ENCODE peak calls at places on chromosomes 5 and 9, in nine cellular contexts. Q is tibial artery, C is kidney epithelial cell, W is WERI-Rb-1, L is tibial nerve, Y is body of pancreas, B is lower leg skin, V is GM12865, A is neural progenitor cell. N is an unnamed sample.

GRCh38 chr5:158051036-158051435 is 192.1 kb upstream of the CLINT1 start:
- DNase-seq in Q (no peak), C (no peak), W (no peak), L (no peak), Y (no peak), B (no peak), V (no peak), A (no peak), N (no peak)

GRCh38 chr5:123283031-123283430 is 140.2 kb downstream of the CEP120 start:
- DNase-seq in Q (no peak), C (no peak), W (no peak), L (no peak), Y (no peak), B (peak), V (no peak), A (peak), N (no peak)

GRCh38 chr5:150595466-150596031 is 44.9 kb upstream of the SYNPO start:
- DNase-seq in Q (peak), C (no peak), W (no peak), L (no peak), Y (no peak), B (no peak), V (no peak), A (no peak), N (peak)

GRCh38 chr9:93955356-93956182 is 414 bp upstream of the BARX1 start:
- DNase-seq in Q (no peak), C (no peak), W (peak), L (no peak), Y (no peak), B (no peak), V (no peak), A (peak), N (no peak)

GRCh38 chr9:90307177-90307833 is 335.3 kb downstream of the DIRAS2 start:
- DNase-seq in Q (no peak), C (no peak), W (no peak), L (no peak), Y (no peak), B (no peak), V (no peak), A (peak), N (peak)

GRCh38 chr9:33752130-33752637 is 43.2 kb upstream of the PRSS3 start:
- DNase-seq in Q (no peak), C (no peak), W (no peak), L (no peak), Y (no peak), B (no peak), V (no peak), A (no peak), N (no peak)

GRCh38 chr5:33166522-33166921 is 274.2 kb upstream of the TARS1 start:
- DNase-seq in Q (no peak), C (no peak), W (no peak), L (no peak), Y (no peak), B (no peak), V (peak), A (no peak), N (no peak)

GRCh38 chr9:108854641-108855528 is 901 bp downstream of the ACTL7B start:
- DNase-seq in Q (no peak), C (no peak), W (no peak), L (no peak), Y (no peak), B (no peak), V (no peak), A (no peak), N (no peak)

GRCh38 chr9:134710271-134710540 is 68.6 kb downstream of the COL5A1 start:
- DNase-seq in Q (no peak), C (no peak), W (no peak), L (no peak), Y (no peak), B (no peak), V (no peak), A (no peak), N (no peak)

GRCh38 chr9:72402744-72403143 is 37.7 kb upstream of the ZFAND5 start:
- DNase-seq in Q (no peak), C (no peak), W (no peak), L (no peak), Y (no peak), B (no peak), V (no peak), A (no peak), N (no peak)

GRCh38 chr5:1325870-1326546 is 18.9 kb downstream of the CLPTM1L start:
- DNase-seq in Q (no peak), C (no peak), W (peak), L (no peak), Y (peak), B (no peak), V (no peak), A (no peak), N (no peak)

GRCh38 chr9:96476591-96476990 is 26.6 kb downstream of the HABP4 start:
- DNase-seq in Q (no peak), C (no peak), W (no peak), L (no peak), Y (no peak), B (no peak), V (no peak), A (no peak), N (peak)

GRCh38 chr9:127724012-127724411 is 8.1 kb downstream of the TTC16 start:
- DNase-seq in Q (no peak), C (no peak), W (no peak), L (no peak), Y (no peak), B (no peak), V (no peak), A (no peak), N (no peak)

GRCh38 chr9:68777070-68777763 is 72.2 kb downstream of the PIP5K1B start:
- DNase-seq in Q (no peak), C (no peak), W (no peak), L (no peak), Y (no peak), B (no peak), V (no peak), A (no peak), N (no peak)

GRCh38 chr9:134175291-134175807 is 11.0 kb upstream of the RNU6ATAC start:
- DNase-seq in Q (no peak), C (no peak), W (peak), L (no peak), Y (no peak), B (no peak), V (no peak), A (peak), N (no peak)

GRCh38 chr5:14142202-14142855 is 813 bp upstream of the TRIO start:
- DNase-seq in Q (no peak), C (no peak), W (no peak), L (no peak), Y (no peak), B (no peak), V (no peak), A (no peak), N (no peak)

GRCh38 chr5:14143509-14143842 is 334 bp downstream of the TRIO start:
- DNase-seq in Q (no peak), C (no peak), W (no peak), L (no peak), Y (no peak), B (no peak), V (no peak), A (peak), N (no peak)

GRCh38 chr5:14143843-14144585 is 872 bp downstream of the TRIO start:
- DNase-seq in Q (peak), C (no peak), W (peak), L (no peak), Y (peak), B (no peak), V (peak), A (peak), N (no peak)

GRCh38 chr5:14142856-14143508 is at the start of gene TRIO:
- DNase-seq in Q (peak), C (no peak), W (peak), L (peak), Y (peak), B (peak), V (peak), A (peak), N (peak)

GRCh38 chr5:14141764-14142163 is 1.4 kb upstream of the TRIO start:
- DNase-seq in Q (no peak), C (no peak), W (no peak), L (no peak), Y (no peak), B (no peak), V (no peak), A (no peak), N (no peak)
- TF ChIP-seq CTCF in Q (no peak), C (no peak), W (no peak), L (no peak), Y (no peak), B (no peak), V (no peak), A (peak), N (no peak)

GRCh38 chr5:124740055-124740454 is 6.4 kb downstream of the ZNF608 start:
- DNase-seq in Q (no peak), C (no peak), W (peak), L (no peak), Y (no peak), B (no peak), V (no peak), A (peak), N (no peak)
- H3K4me3 ChIP-seq in Q (no peak), C (peak), W (peak), L (no peak), Y (no peak), B (no peak), V (peak), A (peak), N (no peak)

DNA sequence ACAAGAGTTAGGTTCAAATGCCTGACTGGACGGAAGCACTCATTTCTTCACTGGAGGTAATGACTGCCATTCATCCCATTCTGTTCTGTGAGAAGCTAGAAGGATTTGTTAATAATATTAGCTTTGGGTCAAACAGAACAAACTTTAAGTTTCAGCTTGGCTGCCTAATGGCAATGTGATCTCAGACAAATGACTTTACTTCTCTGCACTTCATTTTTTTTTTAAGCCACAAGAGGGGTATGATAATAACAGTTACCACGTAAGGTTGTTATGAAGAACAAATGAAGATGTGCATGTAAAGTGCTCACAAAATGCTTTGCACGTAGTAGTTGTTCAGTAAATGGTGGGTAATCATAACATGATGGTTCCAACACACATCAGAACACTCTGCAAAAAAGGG is 199.4 kb downstream of the PAPPA start:
- DNase-seq in Q (no peak), C (no peak), W (no peak), L (no peak), Y (no peak), B (no peak), V (no peak), A (no peak), N (no peak)
- TF ChIP-seq CTCF in Q (no peak), C (no peak), W (no peak), L (no peak), Y (no peak), B (no peak), V (no peak), A (no peak), N (no peak)

GRCh38 chr5:88734983-88735382 is 148.0 kb downstream of the MEF2C start:
- DNase-seq in Q (no peak), C (no peak), W (no peak), L (no peak), Y (no peak), B (no peak), V (peak), A (no peak), N (no peak)

GRCh38 chr5:88732862-88733261 is 150.1 kb downstream of the MEF2C start:
- DNase-seq in Q (no peak), C (no peak), W (peak), L (no peak), Y (no peak), B (no peak), V (no peak), A (peak), N (no peak)

GRCh38 chr5:88740604-88741003 is 142.4 kb downstream of the MEF2C start:
- DNase-seq in Q (no peak), C (no peak), W (no peak), L (no peak), Y (no peak), B (no peak), V (no peak), A (no peak), N (no peak)

GRCh38 chr5:88734191-88734640 is 148.8 kb downstream of the MEF2C start:
- DNase-seq in Q (no peak), C (no peak), W (no peak), L (no peak), Y (no peak), B (no peak), V (peak), A (no peak), N (no peak)

DNA sequence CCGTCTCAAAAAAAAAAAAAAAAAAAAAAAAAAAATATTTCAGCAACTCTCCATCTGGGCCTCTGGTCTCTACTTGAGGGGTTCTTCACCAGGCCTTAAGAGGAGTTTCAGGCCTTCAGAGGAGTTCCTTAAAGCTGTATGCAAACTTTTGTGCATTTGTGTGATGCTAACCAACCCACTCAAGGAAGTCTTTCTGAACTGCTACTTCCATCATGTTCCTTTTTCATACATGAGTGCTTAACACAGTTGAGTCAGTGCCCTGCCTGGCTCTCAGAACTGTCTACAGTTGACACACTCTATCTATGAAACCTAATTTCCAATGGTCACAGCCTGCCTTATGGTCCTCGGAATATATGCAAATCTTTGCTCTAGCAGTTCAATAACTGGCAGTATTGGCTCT is 146.5 kb downstream of the MEF2C start:
- DNase-seq in Q (no peak), C (no peak), W (no peak), L (no peak), Y (no peak), B (no peak), V (peak), A (no peak), N (no peak)
- H3K4me3 ChIP-seq in Q (no peak), C (no peak), W (no peak), L (no peak), Y (no peak), B (no peak), V (no peak), A (no peak), N (no peak)

GRCh38 chr9:87564706-87565335 is 67.2 kb downstream of the DAPK1 start:
- DNase-seq in Q (no peak), C (no peak), W (no peak), L (no peak), Y (no peak), B (no peak), V (no peak), A (no peak), N (no peak)
- TF ChIP-seq CTCF in Q (no peak), C (no peak), W (no peak), L (no peak), Y (no peak), B (no peak), V (no peak), A (no peak), N (no peak)

DNA sequence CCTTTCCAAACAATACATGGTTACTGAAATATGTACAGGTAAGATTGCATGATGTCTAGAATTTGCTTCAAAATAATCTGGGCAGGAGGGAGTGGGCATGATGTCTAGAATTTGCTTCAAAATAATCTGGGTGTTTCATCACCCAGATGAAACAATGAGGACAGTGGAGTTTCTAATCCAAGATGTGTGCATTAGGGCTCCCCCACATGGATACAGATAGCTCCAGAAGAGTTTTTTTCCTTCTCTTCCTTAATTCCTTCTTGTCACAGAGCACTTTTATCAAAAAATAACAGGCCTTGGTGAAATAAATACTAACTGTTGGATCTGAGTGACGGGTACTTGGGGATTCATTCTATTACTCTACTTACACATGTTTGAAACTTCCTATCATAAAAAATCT is 14.9 kb downstream of the ATOX1 start:
- DNase-seq in Q (no peak), C (no peak), W (no peak), L (no peak), Y (no peak), B (no peak), V (no peak), A (no peak), N (no peak)
- H3K4me3 ChIP-seq in Q (no peak), C (no peak), W (no peak), L (no peak), Y (no peak), B (no peak), V (no peak), A (no peak), N (no peak)